ENCODE peak calls at places on chromosomes 16 and 17, in seven cellular contexts. M is HEK293T, R is WTC11, X is HCT116, S is K562, H is H1, G is HepG2. U is an unnamed sample.

GRCh38 chr17:35731932-35732805 is 730 bp downstream of the RASL10B start:
- DNase-seq in S (no peak), H (peak; percentile 70), G (no peak), X (no peak), R (no peak), M (no peak), U (no peak)

GRCh38 chr16:81913222-81913621 is 98.0 kb downstream of the SDR42E1 start:
- DNase-seq in G (no peak), M (no peak), S (no peak), H (no peak), R (no peak), X (no peak), U (no peak)

GRCh38 chr16:49012961-49013726 is 268.5 kb downstream of the CBLN1 start:
- DNase-seq in S (no peak), G (no peak), X (no peak), M (no peak), H (peak; percentile 37), R (no peak), U (no peak)

GRCh38 chr16:67166883-67167168 is 2.3 kb downstream of the HSF4 start:
- DNase-seq in S (no peak), H (no peak), R (no peak), G (no peak), X (no peak), M (no peak), U (no peak)

GRCh38 chr16:53055603-53056527 is 1.1 kb downstream of the CHD9 start:
- DNase-seq in X (no peak), G (peak; percentile 70), M (no peak), S (peak; percentile 59), R (no peak), H (peak; percentile 61), U (no peak)

GRCh38 chr16:17298238-17298637 is 172.5 kb downstream of the XYLT1 start:
- DNase-seq in G (no peak), X (no peak), S (no peak), M (no peak), R (no peak), H (no peak), U (no peak)

GRCh38 chr17:81200695-81201580 is 21.8 kb downstream of the CEP131 start:
- DNase-seq in G (peak; percentile 62), X (peak; percentile 54), H (no peak), R (no peak), M (peak; percentile 73), S (peak; percentile 65), U (no peak)

GRCh38 chr16:20042848-20043247 is 30.8 kb downstream of the GPR139 start:
- DNase-seq in X (no peak), M (no peak), G (no peak), R (no peak), S (peak; percentile 30), H (no peak), U (no peak)

GRCh38 chr17:50326831-50327364 is 19.0 kb upstream of the XYLT2 start:
- DNase-seq in R (no peak), S (no peak), H (no peak), X (no peak), M (no peak), G (no peak), U (peak; percentile 27)

GRCh38 chr17:52831536-52831935 is 673.0 kb upstream of the CA10 start:
- DNase-seq in S (no peak), X (no peak), R (no peak), M (no peak), G (no peak), H (no peak), U (no peak)

GRCh38 chr17:77865716-77866115 is 92.8 kb upstream of the TNRC6C start:
- DNase-seq in M (no peak), S (no peak), H (no peak), X (no peak), R (no peak), G (no peak), U (no peak)

GRCh38 chr17:48912476-48912875 is 4.3 kb downstream of the UBE2Z start:
- DNase-seq in G (no peak), H (no peak), S (no peak), X (no peak), M (no peak), R (no peak), U (no peak)

GRCh38 chr17:78925662-78926555 is 722 bp upstream of the TIMP2 start:
- DNase-seq in X (no peak), M (peak; percentile 41), R (no peak), H (peak; percentile 68), S (no peak), G (peak; percentile 52), U (no peak)

GRCh38 chr16:28264656-28265055 is 27.7 kb upstream of the SBK1 start:
- DNase-seq in G (no peak), H (no peak), R (no peak), M (no peak), S (peak; percentile 45), X (no peak), U (no peak)

GRCh38 chr16:81723098-81723723 is 55.9 kb upstream of the PLCG2 start:
- DNase-seq in R (no peak), G (peak; percentile 86), X (peak; percentile 92), M (peak; percentile 72), S (peak; percentile 60), H (no peak), U (peak; percentile 62)

GRCh38 chr16:47855431-47855830 is 300.4 kb downstream of the ABCC12 start:
- DNase-seq in S (no peak), X (no peak), H (no peak), M (no peak), G (no peak), R (no peak), U (no peak)

GRCh38 chr17:45293413-45294211 is 23.2 kb downstream of the MAP3K14 start:
- DNase-seq in X (peak; percentile 65), R (no peak), M (no peak), G (peak; percentile 58), H (no peak), S (peak; percentile 28), U (no peak)

GRCh38 chr17:52470553-52470952 is 312.0 kb upstream of the CA10 start:
- DNase-seq in H (no peak), X (no peak), M (no peak), G (no peak), S (no peak), R (no peak), U (no peak)

GRCh38 chr16:47965439-47965838 is 190.4 kb downstream of the ABCC12 start:
- DNase-seq in R (no peak), G (no peak), X (no peak), M (no peak), H (peak; percentile 35), S (no peak), U (no peak)

GRCh38 chr17:77398274-77398673 is 257.5 kb downstream of the SEC14L1 start:
- DNase-seq in X (no peak), G (no peak), H (no peak), S (no peak), R (no peak), M (no peak), U (no peak)

GRCh38 chr17:75876938-75877751 is 1.2 kb downstream of the TRIM47 start:
- DNase-seq in H (peak; percentile 70), M (no peak), S (no peak), R (no peak), G (peak; percentile 74), X (peak; percentile 87), U (no peak)
- TF ChIP-seq SP1 in H (no peak), M (no peak), S (no peak), R (no peak), G (no peak), X (no peak), U (no peak)

DNA sequence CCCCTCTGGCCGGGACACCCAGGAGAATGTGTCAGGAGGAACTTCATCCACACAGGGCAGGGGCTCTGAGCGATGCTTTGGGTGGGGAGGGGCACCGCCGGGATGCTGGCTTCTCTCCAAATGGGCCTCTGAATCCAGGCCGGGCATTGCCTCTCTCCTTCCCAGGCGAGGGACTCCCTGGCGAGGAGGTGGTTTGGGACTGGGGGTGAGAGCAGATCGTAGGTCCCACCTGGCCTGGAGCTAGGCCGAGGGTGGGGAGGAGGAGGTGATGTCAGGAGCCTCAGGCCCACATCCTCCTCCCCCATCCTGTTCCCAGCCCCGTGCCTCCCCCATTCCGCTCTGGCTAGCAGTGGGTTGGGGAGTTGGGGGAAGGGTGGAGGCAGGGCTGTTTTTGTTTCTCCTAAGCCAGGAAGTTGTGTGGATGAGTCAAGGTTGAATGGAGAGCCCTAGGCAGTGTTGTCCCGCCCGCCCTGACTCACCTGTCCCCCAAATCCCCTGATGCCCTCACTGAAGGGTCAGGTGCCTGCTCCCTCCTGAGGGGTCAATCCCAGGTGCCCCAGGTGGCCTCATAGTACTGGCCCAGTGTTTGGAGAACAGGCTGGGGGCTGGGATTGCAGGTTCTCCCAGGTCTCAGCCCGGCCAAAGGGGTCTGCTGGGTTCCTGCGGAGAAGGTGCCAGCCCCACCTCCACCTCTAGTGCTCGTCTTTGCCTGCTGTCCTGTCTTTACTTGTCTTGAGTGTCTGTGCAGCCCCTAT is 2.8 kb downstream of the GRB7 start:
- DNase-seq in M (no peak), G (peak; percentile 90), H (peak; percentile 79), R (peak; percentile 78), X (peak; percentile 43), S (peak; percentile 71), U (no peak)
- TF ChIP-seq SP1 in M (no peak), G (no peak), H (peak; percentile 78), R (peak; percentile 74), X (peak; percentile 87), S (no peak), U (no peak)

GRCh38 chr17:40168262-40168832 is 8.9 kb upstream of the RAPGEFL1 start:
- DNase-seq in G (peak; percentile 77), M (peak; percentile 46), X (peak; percentile 28), H (peak; percentile 59), S (peak; percentile 44), R (no peak), U (peak; percentile 15)
- TF ChIP-seq SP1 in G (no peak), M (no peak), X (no peak), H (peak; percentile 58), S (no peak), R (no peak), U (no peak)

GRCh38 chr16:75559564-75560372 is 3.7 kb upstream of the TMEM231 start:
- DNase-seq in G (no peak), X (no peak), R (no peak), H (no peak), M (peak; percentile 11), S (peak; percentile 38), U (no peak)

GRCh38 chr16:75552951-75553350 is 3.1 kb downstream of the TMEM231 start:
- DNase-seq in X (no peak), M (no peak), S (no peak), R (no peak), H (no peak), G (no peak), U (no peak)

GRCh38 chr16:75559002-75559401 is 3.0 kb upstream of the TMEM231 start:
- DNase-seq in R (no peak), G (no peak), M (no peak), S (no peak), X (no peak), H (no peak), U (no peak)

GRCh38 chr16:75555707-75556512 is at the start of gene TMEM231:
- DNase-seq in G (peak; percentile 91), M (peak; percentile 91), S (peak; percentile 97), H (peak; percentile 96), R (peak; percentile 98), X (peak; percentile 84), U (no peak)

DNA sequence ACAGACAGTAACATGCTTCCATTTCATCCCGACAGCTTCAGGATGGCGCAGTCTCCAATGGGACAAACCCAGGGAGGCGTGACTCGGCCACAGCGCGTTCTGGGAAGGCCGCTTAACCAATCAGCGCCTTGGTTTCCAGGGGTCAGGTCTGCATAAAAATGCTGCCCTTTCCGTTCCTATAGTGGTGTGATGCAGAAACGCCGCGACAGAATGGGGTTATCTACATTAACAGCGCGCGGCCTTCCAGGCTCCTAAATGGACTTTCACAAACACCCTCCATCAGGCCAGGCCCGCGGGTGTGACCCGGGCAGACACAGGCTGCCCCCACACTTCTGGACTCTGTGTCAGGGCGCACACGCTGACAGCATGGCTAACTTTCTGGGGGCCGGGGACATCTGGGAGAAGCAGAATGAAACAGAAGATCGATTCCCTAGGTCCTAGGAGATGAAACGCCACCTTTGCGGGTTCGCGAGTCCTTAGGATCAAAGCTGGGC is 792 bp downstream of the TMEM231 start:
- DNase-seq in X (peak; percentile 86), S (peak; percentile 89), H (peak; percentile 89), R (peak; percentile 92), G (peak; percentile 89), M (peak; percentile 87), U (no peak)
- TF ChIP-seq SP1 in X (peak; percentile 41), S (no peak), H (peak; percentile 46), R (no peak), G (no peak), M (no peak), U (no peak)